ENCODE peak calls at places on chromosomes 16 and 17, in five cellular contexts. K is endothelial cell, T is MCF 10A, X is NCI-H524, O is breast epithelium. E is an unnamed sample.

GRCh38 chr16:29962344-29962994 is 590 bp downstream of the TMEM219 start:
- DNase-seq in K (peak; percentile 23), T (peak; percentile 19), X (no peak), O (no peak), E (no peak)

GRCh38 chr17:45640141-45640850 is 143.8 kb upstream of the CRHR1 start:
- DNase-seq in K (peak; percentile 87), T (peak; percentile 76), X (no peak), O (peak; percentile 68), E (no peak)

GRCh38 chr16:84829168-84829965 is 9.6 kb downstream of the CRISPLD2 start:
- DNase-seq in K (no peak), T (no peak), X (no peak), O (no peak), E (no peak)

GRCh38 chr17:63552211-63552610 is 1.9 kb downstream of the DCAF7 start:
- DNase-seq in K (no peak), T (no peak), X (no peak), O (no peak), E (no peak)

GRCh38 chr17:31274252-31274651 is 22.8 kb downstream of the OMG start:
- DNase-seq in K (no peak), T (peak; percentile 88), X (no peak), O (no peak), E (no peak)

GRCh38 chr17:78019367-78019975 is 61.0 kb downstream of the TNRC6C start:
- DNase-seq in K (no peak), T (peak; percentile 46), X (peak; percentile 61), O (no peak), E (no peak)

GRCh38 chr17:1731194-1731506 is 6.6 kb downstream of the WDR81 start:
- DNase-seq in K (no peak), T (no peak), X (no peak), O (no peak), E (no peak)

GRCh38 chr16:84919267-84919666 is 92.1 kb downstream of the ZDHHC7 start:
- DNase-seq in K (no peak), T (no peak), X (no peak), O (no peak), E (no peak)

GRCh38 chr16:28110977-28111376 is 47.5 kb upstream of the GSG1L start:
- DNase-seq in K (no peak), T (no peak), X (no peak), O (no peak), E (no peak)